ENCODE peak calls at places on chromosomes 5 and 9, in six cellular contexts. One of them, this sample, is unnamed.

GRCh38 chr5:171120986-171121622 is 187.9 kb upstream of the TLX3 start:
- DNase-seq in GM12878: no peak
- DNase-seq in stimulated activated CD4-positive, alpha-beta T cell treated with anti-CD3 and anti-CD28 coated beads, TNF-alpha, amount 100 ng/mL, for 4 hours: no peak
- DNase-seq in H54: no peak
- DNase-seq in amniotic stem cell: no peak
- DNase-seq in frontal cortex: no peak
- DNase-seq in this sample: no peak

GRCh38 chr9:105993921-105994715 is 299.8 kb downstream of the TMEM38B start:
- DNase-seq in frontal cortex: no peak
- DNase-seq in GM12878: no peak
- DNase-seq in H54: no peak
- DNase-seq in amniotic stem cell: no peak
- DNase-seq in stimulated activated CD4-positive, alpha-beta T cell treated with anti-CD3 and anti-CD28 coated beads, TNF-alpha, amount 100 ng/mL, for 4 hours: no peak
- DNase-seq in this sample: no peak

GRCh38 chr5:151886741-151887261 is 37.9 kb downstream of the GLRA1 start:
- DNase-seq in frontal cortex: no peak
- DNase-seq in GM12878: no peak
- DNase-seq in stimulated activated CD4-positive, alpha-beta T cell treated with anti-CD3 and anti-CD28 coated beads, TNF-alpha, amount 100 ng/mL, for 4 hours: no peak
- DNase-seq in amniotic stem cell: no peak
- DNase-seq in H54: no peak
- DNase-seq in this sample: no peak

GRCh38 chr5:74503-75109 is 17.4 kb upstream of the PLEKHG4B start:
- DNase-seq in amniotic stem cell: no peak
- DNase-seq in H54: no peak
- DNase-seq in stimulated activated CD4-positive, alpha-beta T cell treated with anti-CD3 and anti-CD28 coated beads, TNF-alpha, amount 100 ng/mL, for 4 hours: no peak
- DNase-seq in GM12878: no peak
- DNase-seq in frontal cortex: no peak
- DNase-seq in this sample: no peak

GRCh38 chr9:134886413-134886913 is 5.9 kb downstream of the FCN2 start:
- DNase-seq in GM12878: no peak
- DNase-seq in frontal cortex: no peak
- DNase-seq in stimulated activated CD4-positive, alpha-beta T cell treated with anti-CD3 and anti-CD28 coated beads, TNF-alpha, amount 100 ng/mL, for 4 hours: no peak
- DNase-seq in amniotic stem cell: no peak
- DNase-seq in H54: no peak
- DNase-seq in this sample: no peak

GRCh38 chr5:151030377-151030776 is 10.0 kb downstream of the GPX3 start:
- DNase-seq in frontal cortex: no peak
- DNase-seq in amniotic stem cell: no peak
- DNase-seq in GM12878: no peak
- DNase-seq in stimulated activated CD4-positive, alpha-beta T cell treated with anti-CD3 and anti-CD28 coated beads, TNF-alpha, amount 100 ng/mL, for 4 hours: no peak
- DNase-seq in H54: no peak
- DNase-seq in this sample: no peak

GRCh38 chr5:84384604-84385575 is at the start of gene EDIL3:
- DNase-seq in stimulated activated CD4-positive, alpha-beta T cell treated with anti-CD3 and anti-CD28 coated beads, TNF-alpha, amount 100 ng/mL, for 4 hours: no peak
- DNase-seq in frontal cortex: peak; percentile 29
- DNase-seq in H54: peak; percentile 17
- DNase-seq in GM12878: no peak
- DNase-seq in amniotic stem cell: no peak
- DNase-seq in this sample: peak; percentile 72

GRCh38 chr5:435961-436640 is 6.9 kb upstream of the EXOC3 start:
- DNase-seq in stimulated activated CD4-positive, alpha-beta T cell treated with anti-CD3 and anti-CD28 coated beads, TNF-alpha, amount 100 ng/mL, for 4 hours: no peak
- DNase-seq in H54: peak; percentile 67
- DNase-seq in GM12878: no peak
- DNase-seq in frontal cortex: no peak
- DNase-seq in amniotic stem cell: no peak
- DNase-seq in this sample: no peak

GRCh38 chr5:136028782-136029742 is at the start of gene TGFBI:
- DNase-seq in GM12878: no peak
- DNase-seq in stimulated activated CD4-positive, alpha-beta T cell treated with anti-CD3 and anti-CD28 coated beads, TNF-alpha, amount 100 ng/mL, for 4 hours: no peak
- DNase-seq in frontal cortex: peak; percentile 64
- DNase-seq in H54: no peak
- DNase-seq in amniotic stem cell: no peak
- DNase-seq in this sample: no peak

GRCh38 chr5:176891331-176891958 is 7.7 kb downstream of the HK3 start:
- DNase-seq in stimulated activated CD4-positive, alpha-beta T cell treated with anti-CD3 and anti-CD28 coated beads, TNF-alpha, amount 100 ng/mL, for 4 hours: no peak
- DNase-seq in H54: no peak
- DNase-seq in frontal cortex: no peak
- DNase-seq in GM12878: no peak
- DNase-seq in amniotic stem cell: no peak
- DNase-seq in this sample: no peak

GRCh38 chr9:115671236-115671770 is 482.3 kb upstream of the PAPPA start:
- DNase-seq in frontal cortex: no peak
- DNase-seq in GM12878: no peak
- DNase-seq in H54: no peak
- DNase-seq in stimulated activated CD4-positive, alpha-beta T cell treated with anti-CD3 and anti-CD28 coated beads, TNF-alpha, amount 100 ng/mL, for 4 hours: no peak
- DNase-seq in amniotic stem cell: no peak
- DNase-seq in this sample: no peak

GRCh38 chr5:177132504-177133118 is 962 bp upstream of the NSD1 start:
- DNase-seq in amniotic stem cell: no peak
- DNase-seq in stimulated activated CD4-positive, alpha-beta T cell treated with anti-CD3 and anti-CD28 coated beads, TNF-alpha, amount 100 ng/mL, for 4 hours: no peak
- DNase-seq in frontal cortex: peak; percentile 39
- DNase-seq in H54: no peak
- DNase-seq in GM12878: no peak
- DNase-seq in this sample: no peak

GRCh38 chr5:162282191-162282590 is 214.6 kb downstream of the GABRG2 start:
- DNase-seq in frontal cortex: no peak
- DNase-seq in stimulated activated CD4-positive, alpha-beta T cell treated with anti-CD3 and anti-CD28 coated beads, TNF-alpha, amount 100 ng/mL, for 4 hours: no peak
- DNase-seq in GM12878: no peak
- DNase-seq in amniotic stem cell: no peak
- DNase-seq in H54: no peak
- DNase-seq in this sample: no peak